ENCODE peak calls at places on chromosomes 13 and 19, in nine cellular contexts. U is progenitor cell of endocrine pancreas; P is A172; G is Peyer's patch; I is activated naive CD8-positive, alpha-beta T cell treated with anti-CD3 and anti-CD28 coated beads, Interleukin-2, amount 50 U/mL, for 24 hours; F is fibroblast of the conjunctiva; K is brain microvascular endothelial cell; S is stimulated activated CD4-positive, alpha-beta T cell treated with anti-CD3 and anti-CD28 coated beads, Interleukin-2, amount 100 ng/mL, for 4 hours; W is left colon. V is an unnamed sample.

GRCh38 chr13:105918842-105919741 is 616.4 kb downstream of the EFNB2 start:
- DNase-seq in K (peak), S (no peak), P (peak), F (peak), U (no peak), G (no peak), W (peak), I (no peak), V (peak)

GRCh38 chr19:48659768-48660167 is 13.0 kb downstream of the NTN5 start:
- DNase-seq in S (no peak), G (no peak), U (no peak), P (peak), I (no peak), F (no peak), K (no peak), W (no peak), V (no peak)

GRCh38 chr13:108915634-108916497 is 286.5 kb downstream of the MYO16 start:
- DNase-seq in K (peak), I (peak), G (peak), F (peak), P (peak), U (peak), W (peak), S (peak), V (peak)

GRCh38 chr19:10718205-10719196 is 622 bp downstream of the DNM2 start:
- DNase-seq in F (no peak), I (peak), U (peak), W (no peak), P (no peak), S (peak), K (no peak), G (no peak), V (peak)

GRCh38 chr13:23609414-23610186 is 39.4 kb downstream of the TNFRSF19 start:
- DNase-seq in I (no peak), F (peak), S (no peak), K (peak), W (no peak), P (peak), U (no peak), G (no peak), V (no peak)

GRCh38 chr19:44603201-44603945 is 10.0 kb upstream of the IGSF23 start:
- DNase-seq in K (peak), S (no peak), U (no peak), W (no peak), F (peak), G (no peak), P (peak), I (no peak), V (no peak)

GRCh38 chr13:22800726-22801401 is 379.9 kb upstream of the SGCG start:
- DNase-seq in P (no peak), W (peak), G (no peak), U (no peak), S (no peak), I (no peak), F (no peak), K (no peak), V (no peak)

GRCh38 chr13:98482476-98483444 is 94.1 kb downstream of the STK24 start:
- DNase-seq in P (no peak), G (peak), S (no peak), I (peak), K (peak), F (no peak), W (peak), U (no peak), V (no peak)

GRCh38 chr13:23212621-23213020 is 31.8 kb downstream of the SGCG start:
- DNase-seq in U (no peak), G (no peak), S (no peak), F (no peak), W (no peak), I (no peak), P (no peak), K (peak), V (peak)

GRCh38 chr19:55493650-55494171 is 5.5 kb downstream of the SSC5D start:
- DNase-seq in K (no peak), F (no peak), S (no peak), U (no peak), P (no peak), W (no peak), I (no peak), G (no peak), V (no peak)

GRCh38 chr13:88281846-88282245 is 610.7 kb downstream of the SLITRK5 start:
- DNase-seq in G (no peak), U (no peak), I (no peak), K (no peak), S (no peak), F (no peak), W (no peak), P (no peak), V (no peak)

GRCh38 chr13:40158218-40158617 is 502.8 kb downstream of the COG6 start:
- DNase-seq in U (no peak), I (no peak), S (no peak), F (no peak), G (no peak), K (peak), W (no peak), P (peak), V (no peak)

GRCh38 chr13:42272115-42272756 is at the start of gene AKAP11:
- DNase-seq in G (peak), K (peak), F (no peak), I (peak), U (peak), P (peak), S (peak), W (peak), V (peak)

GRCh38 chr13:50353651-50354415 is 338.6 kb downstream of the KCNRG start:
- DNase-seq in K (peak), W (no peak), F (no peak), I (no peak), U (no peak), S (no peak), P (no peak), G (no peak), V (no peak)

GRCh38 chr13:33153421-33154381 is 131.9 kb downstream of the STARD13 start:
- DNase-seq in G (no peak), I (no peak), K (peak), S (no peak), U (no peak), W (no peak), P (no peak), F (peak), V (no peak)

GRCh38 chr13:75818181-75819110 is 182.3 kb downstream of the LMO7 start:
- DNase-seq in G (no peak), F (no peak), S (no peak), P (no peak), W (no peak), U (no peak), K (no peak), I (no peak), V (no peak)

GRCh38 chr13:31204592-31204991 is 4.8 kb downstream of the B3GLCT start:
- DNase-seq in K (peak), P (peak), W (no peak), S (peak), I (no peak), U (no peak), G (no peak), F (no peak), V (no peak)

GRCh38 chr13:107138468-107138867 is 570.5 kb upstream of the ARGLU1 start:
- DNase-seq in G (no peak), K (no peak), W (no peak), P (no peak), U (no peak), I (no peak), S (no peak), F (no peak), V (no peak)

GRCh38 chr13:35700661-35701060 is 224.2 kb upstream of the MAB21L1 start:
- DNase-seq in G (no peak), W (no peak), S (no peak), F (no peak), I (no peak), P (no peak), K (peak), U (no peak), V (no peak)

GRCh38 chr19:18339703-18340102 is 695 bp upstream of the PGPEP1 start:
- DNase-seq in U (no peak), I (no peak), P (peak), K (no peak), S (no peak), F (no peak), W (no peak), G (no peak), V (no peak)

GRCh38 chr19:33293255-33294057 is 8.9 kb downstream of the CEBPA start:
- DNase-seq in U (no peak), S (no peak), I (no peak), P (peak), F (peak), K (peak), G (no peak), W (peak), V (peak)

GRCh38 chr13:111575719-111576118 is 255.3 kb downstream of the TEX29 start:
- DNase-seq in K (no peak), W (no peak), F (no peak), G (no peak), I (no peak), S (no peak), P (no peak), U (no peak), V (no peak)

GRCh38 chr13:47826481-47826880 is 174.6 kb downstream of the SUCLA2 start:
- DNase-seq in K (peak), U (no peak), F (no peak), W (no peak), S (no peak), I (no peak), G (no peak), P (no peak), V (no peak)

V was measured in HEK293T.